ENCODE peak calls at places on chromosomes 2 and 18, in five cellular contexts. S is brain microvascular endothelial cell, O is ovary, Z is tibial nerve, J is adipocyte. K is an unnamed sample. For H3K27me3, the result is how much of the 10 kb centered on the place peaks cover.

GRCh38 chr2:105298017-105298416 is 31.5 kb downstream of the TGFBRAP1 start:
- DNase-seq in S (no peak), O (no peak), Z (no peak), J (no peak), K (no peak)

GRCh38 chr18:48765053-48765452 is 185.7 kb downstream of the SMAD7 start:
- DNase-seq in S (no peak), O (no peak), Z (no peak), J (no peak), K (no peak)

GRCh38 chr2:105417789-105418475 is 19.1 kb upstream of the FHL2 start:
- DNase-seq in S (no peak), O (no peak), Z (no peak), J (peak), K (no peak)

GRCh38 chr2:890214-890613 is 60.4 kb upstream of the SNTG2 start:
- DNase-seq in S (no peak), O (no peak), Z (no peak), J (no peak), K (no peak)

GRCh38 chr2:128442053-128442751 is 123.5 kb upstream of the HS6ST1 start:
- DNase-seq in S (no peak), O (peak), Z (no peak), J (no peak), K (peak)

GRCh38 chr2:223532161-223532560 is 70.0 kb downstream of the SCG2 start:
- DNase-seq in S (no peak), O (no peak), Z (no peak), J (peak), K (no peak)

GRCh38 chr2:100935372-100935752 is 66.7 kb upstream of the RPL31 start:
- DNase-seq in S (peak), O (no peak), Z (no peak), J (peak), K (no peak)

GRCh38 chr2:106944220-106944619 is 58.3 kb upstream of the ST6GAL2 start:
- DNase-seq in S (peak), O (no peak), Z (no peak), J (peak), K (no peak)

GRCh38 chr2:239343460-239343859 is 57.4 kb downstream of the HDAC4 start:
- DNase-seq in S (no peak), O (no peak), Z (no peak), J (no peak), K (peak)

GRCh38 chr2:75007819-75008218 is 49.4 kb downstream of the POLE4 start:
- DNase-seq in S (no peak), O (no peak), Z (no peak), J (no peak), K (no peak)

GRCh38 chr2:181575024-181575649 is 81.8 kb downstream of the CERKL start:
- DNase-seq in S (no peak), O (no peak), Z (no peak), J (no peak), K (no peak)

GRCh38 chr2:79585701-79586428 is 73.0 kb downstream of the CTNNA2 start:
- DNase-seq in S (no peak), O (no peak), Z (no peak), J (no peak), K (no peak)

GRCh38 chr2:38274286-38275276 is 102.5 kb downstream of the ATL2 start:
- DNase-seq in S (peak), O (no peak), Z (no peak), J (peak), K (peak)

GRCh38 chr2:150531626-150532419 is 44.4 kb upstream of the RND3 start:
- DNase-seq in S (no peak), O (no peak), Z (no peak), J (no peak), K (no peak)

GRCh38 chr2:117785740-117786139 is 28.8 kb upstream of the DDX18 start:
- DNase-seq in S (peak), O (no peak), Z (no peak), J (peak), K (peak)

GRCh38 chr18:4640349-4641012 is 185.4 kb upstream of the DLGAP1 start:
- DNase-seq in S (no peak), O (no peak), Z (no peak), J (no peak), K (peak)

GRCh38 chr2:236177967-236178909 is 10.1 kb upstream of the GBX2 start:
- DNase-seq in S (peak), O (peak), Z (no peak), J (peak), K (peak)

GRCh38 chr2:45874324-45874723 is 222.8 kb downstream of the PRKCE start:
- DNase-seq in S (no peak), O (no peak), Z (peak), J (no peak), K (no peak)

GRCh38 chr2:127763776-127764175 is 47.2 kb downstream of the WDR33 start:
- DNase-seq in S (no peak), O (no peak), Z (no peak), J (peak), K (no peak)

GRCh38 chr2:33354981-33355380 is 121.5 kb upstream of the RASGRP3 start:
- DNase-seq in S (peak), O (no peak), Z (no peak), J (peak), K (no peak)

GRCh38 chr2:143284087-143284675 is 155.0 kb downstream of the ARHGAP15 start:
- DNase-seq in S (peak), O (no peak), Z (no peak), J (peak), K (peak)

GRCh38 chr18:67669993-67670671 is 153.6 kb upstream of the DSEL start:
- DNase-seq in S (peak), O (no peak), Z (no peak), J (peak), K (no peak)

GRCh38 chr2:13260401-13260800 is 543.7 kb downstream of the TRIB2 start:
- DNase-seq in S (no peak), O (no peak), Z (no peak), J (peak), K (no peak)

GRCh38 chr2:129936334-129936934 is 43.0 kb upstream of the RAB6C start:
- DNase-seq in S (no peak), O (no peak), Z (no peak), J (peak), K (no peak)

GRCh38 chr2:79611448-79612016 is 98.7 kb downstream of the CTNNA2 start:
- DNase-seq in S (no peak), O (no peak), Z (no peak), J (no peak), K (no peak)

GRCh38 chr2:60926751-60927568 is 45.6 kb downstream of the REL start:
- DNase-seq in S (peak), O (no peak), Z (no peak), J (peak), K (no peak)

GRCh38 chr2:63665806-63666205 is 77.0 kb downstream of the MDH1 start:
- DNase-seq in S (peak), O (no peak), Z (no peak), J (peak), K (no peak)

GRCh38 chr2:216880509-216881184 is 20.8 kb upstream of the TNP1 start:
- DNase-seq in S (no peak), O (no peak), Z (no peak), J (peak), K (no peak)

GRCh38 chr2:41965886-41966285 is 81.9 kb upstream of the PKDCC start:
- DNase-seq in S (no peak), O (no peak), Z (peak), J (peak), K (no peak)

GRCh38 chr2:42585779-42586178 is 17.3 kb downstream of the MTA3 start:
- DNase-seq in S (no peak), O (no peak), Z (no peak), J (no peak), K (no peak)

GRCh38 chr2:9752441-9753275 is 90.6 kb upstream of the TAF1B start:
- DNase-seq in S (peak), O (peak), Z (no peak), J (peak), K (no peak)

GRCh38 chr2:113174369-113174735 is 581 bp downstream of the PSD4 start:
- DNase-seq in S (no peak), O (no peak), Z (no peak), J (no peak), K (peak)
- H3K4me3 ChIP-seq in S (no peak), O (no peak), Z (peak), J (no peak), K (no peak)

DNA sequence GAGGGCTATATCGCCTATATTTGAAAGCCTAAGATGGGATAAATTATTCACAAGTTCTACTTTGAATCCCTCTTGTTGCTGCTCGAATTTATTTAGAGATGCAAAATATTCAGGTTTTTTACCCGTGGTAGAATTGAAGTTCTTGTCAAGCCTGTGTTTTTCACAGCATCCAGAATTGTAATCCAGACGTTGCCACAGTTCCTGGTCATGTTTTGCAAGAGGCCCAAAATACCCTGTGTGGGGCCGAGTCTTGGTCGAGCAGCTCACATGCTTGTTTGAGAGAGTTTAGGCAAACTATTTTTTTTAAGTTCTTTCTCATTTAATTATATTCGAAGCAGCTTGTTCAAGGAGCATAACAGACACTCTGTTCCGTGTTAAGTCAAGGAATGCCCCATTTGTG is 2.6 kb downstream of the SALL3 start:
- DNase-seq in S (no peak), O (no peak), Z (no peak), J (peak), K (no peak)
- H3K27me3 ChIP-seq in S (half or more), O (under half), Z (half or more), J (half or more), K (under half)

DNA sequence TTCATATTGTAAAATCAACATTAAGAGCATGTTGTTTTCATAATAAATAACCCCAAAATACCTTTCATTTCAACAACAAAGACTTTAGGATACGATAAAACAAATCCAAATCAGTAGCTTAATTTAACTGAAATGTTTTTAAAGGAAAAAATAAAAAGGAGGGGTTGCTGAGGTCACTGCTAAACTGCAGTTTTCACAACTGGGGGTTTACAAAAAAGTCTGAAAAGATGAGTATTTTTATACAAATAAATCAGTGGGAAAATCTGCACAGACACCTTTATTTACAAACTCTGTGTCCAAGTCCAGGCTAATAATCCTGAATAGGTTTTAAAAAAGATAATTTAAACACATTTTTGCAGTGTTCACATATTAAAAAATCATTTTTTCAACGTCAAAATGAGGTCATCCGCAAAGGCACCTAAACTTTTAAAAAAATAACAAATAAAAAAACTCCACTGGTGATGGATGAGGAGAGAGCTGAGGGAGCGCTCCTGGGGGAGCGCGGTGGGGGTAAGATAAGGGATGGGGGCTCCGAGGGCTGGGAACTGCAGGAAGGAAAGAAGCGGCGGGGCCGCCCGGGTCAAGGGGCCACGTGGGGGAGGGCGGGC is 3.1 kb downstream of the DLX2 start:
- DNase-seq in S (no peak), O (no peak), Z (no peak), J (no peak), K (no peak)
- H3K4me3 ChIP-seq in S (peak), O (no peak), Z (peak), J (peak), K (no peak)

GRCh38 chr2:85175369-85176299 is 42.4 kb downstream of the TCF7L1 start:
- DNase-seq in S (no peak), O (no peak), Z (no peak), J (peak), K (no peak)
- H3K27me3 ChIP-seq in S (under half), O (under half), Z (under half), J (under half), K (under half)

DNA sequence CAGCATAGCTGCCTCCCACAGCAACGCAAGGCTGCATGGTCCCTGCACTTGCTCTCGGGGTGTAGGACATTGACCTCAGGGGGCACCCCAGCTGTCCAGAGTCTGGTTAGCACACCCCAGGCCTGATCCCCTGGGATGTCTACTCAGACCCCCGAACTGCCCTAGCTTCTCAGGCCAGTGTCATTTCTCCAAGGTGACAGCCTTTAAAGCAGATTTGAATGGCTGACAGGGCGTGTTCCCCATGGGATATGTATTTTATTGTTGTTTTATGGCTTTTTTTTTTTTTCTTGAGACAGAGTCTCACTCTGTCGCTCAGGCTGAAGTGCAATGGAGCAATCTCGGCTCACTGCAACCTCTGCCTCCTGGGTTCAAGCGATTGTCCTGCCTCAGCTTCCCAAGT is 40.8 kb upstream of the PTMA start:
- DNase-seq in S (no peak), O (no peak), Z (no peak), J (no peak), K (peak)
- H3K4me3 ChIP-seq in S (no peak), O (peak), Z (peak), J (peak), K (no peak)

DNA sequence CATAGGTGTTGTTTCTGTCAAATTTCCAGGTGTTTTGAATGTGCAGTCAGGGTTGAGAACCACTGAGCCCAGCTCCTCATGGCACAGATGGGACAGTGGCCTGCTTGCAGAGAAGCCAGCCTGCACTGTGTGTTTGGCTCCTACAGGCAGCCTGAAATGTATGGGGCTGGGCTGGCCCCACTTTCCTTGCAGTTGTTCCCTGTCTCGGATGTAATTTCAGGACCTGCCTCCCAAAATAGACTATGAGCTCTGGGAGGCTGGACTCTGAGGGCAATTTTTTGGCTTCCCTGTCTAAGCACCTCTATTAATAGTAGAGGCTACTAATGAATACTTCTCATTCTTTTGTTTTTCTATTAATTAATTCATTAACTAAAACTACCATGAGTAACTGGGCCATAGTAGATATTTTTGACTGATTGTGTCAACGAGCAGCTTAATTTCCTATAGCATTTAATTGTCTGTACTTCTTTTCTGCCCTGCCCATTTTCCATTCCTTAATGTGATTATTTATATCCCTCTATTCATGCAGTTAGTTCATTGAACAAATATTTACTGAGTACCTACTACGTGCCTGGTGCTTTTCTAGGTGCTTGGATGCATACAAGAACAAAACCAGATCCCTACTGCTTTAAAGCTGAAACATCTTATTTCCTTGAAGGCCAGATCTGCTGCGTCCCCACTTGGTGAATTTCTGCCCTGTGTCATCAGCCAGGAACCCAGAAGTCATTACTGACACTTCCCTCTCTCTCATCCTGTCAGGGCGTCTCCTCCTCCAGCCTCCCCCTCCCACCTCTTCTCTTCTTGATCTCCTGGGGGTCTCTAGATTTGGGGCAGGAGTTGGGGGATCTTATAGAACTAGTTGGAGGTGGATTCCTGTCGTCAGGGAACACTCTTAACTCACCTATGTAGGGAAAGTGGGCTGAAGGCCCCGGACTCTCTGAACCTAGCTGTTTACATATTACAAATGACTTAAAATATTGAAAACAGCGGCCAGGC is 16.3 kb downstream of the DYSF start:
- DNase-seq in S (no peak), O (no peak), Z (no peak), J (no peak), K (no peak)
- H3K27me3 ChIP-seq in S (under half), O (under half), Z (under half), J (half or more), K (under half)

GRCh38 chr2:122859260-122859659 is 1103.8 kb downstream of the TSN start:
- DNase-seq in S (no peak), O (no peak), Z (no peak), J (no peak), K (no peak)

GRCh38 chr2:122858813-122859212 is 1103.4 kb downstream of the TSN start:
- DNase-seq in S (no peak), O (no peak), Z (no peak), J (no peak), K (no peak)

GRCh38 chr2:122856696-122857095 is 1101.2 kb downstream of the TSN start:
- DNase-seq in S (no peak), O (no peak), Z (no peak), J (no peak), K (no peak)

GRCh38 chr2:122863516-122863915 is 1108.1 kb downstream of the TSN start:
- DNase-seq in S (no peak), O (no peak), Z (no peak), J (no peak), K (no peak)

DNA sequence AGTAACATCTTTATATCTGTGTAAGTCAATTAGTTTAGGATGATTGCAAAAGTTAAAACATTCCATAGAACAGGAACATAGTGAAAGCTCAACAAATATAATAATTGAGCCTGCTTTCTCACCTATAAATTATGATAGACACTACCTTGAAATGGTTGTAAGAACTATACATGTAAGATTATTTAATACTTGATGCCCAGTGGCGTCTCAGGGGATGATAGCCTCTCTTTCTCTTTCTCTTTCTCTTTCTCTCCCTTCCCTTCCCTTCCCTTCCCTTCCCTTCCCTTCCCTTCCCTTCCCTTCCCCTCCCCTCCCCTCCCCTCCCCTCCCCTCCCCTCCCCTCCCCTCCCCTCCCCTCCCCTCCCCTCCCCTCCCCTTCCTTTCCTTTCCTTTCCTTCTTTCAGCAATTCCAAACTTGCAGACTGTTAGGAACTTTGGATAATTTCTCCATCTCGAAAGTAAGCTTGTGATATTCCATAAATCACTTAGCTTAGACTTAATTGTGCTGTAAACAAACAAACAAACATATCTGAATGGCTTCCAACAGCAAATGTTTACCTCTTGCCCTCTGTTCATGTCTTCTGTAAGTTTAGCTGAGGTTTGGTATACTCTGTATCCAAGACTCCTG is 1102.7 kb downstream of the TSN start:
- DNase-seq in S (no peak), O (no peak), Z (no peak), J (no peak), K (no peak)
- H3K4me3 ChIP-seq in S (no peak), O (no peak), Z (no peak), J (no peak), K (no peak)

DNA sequence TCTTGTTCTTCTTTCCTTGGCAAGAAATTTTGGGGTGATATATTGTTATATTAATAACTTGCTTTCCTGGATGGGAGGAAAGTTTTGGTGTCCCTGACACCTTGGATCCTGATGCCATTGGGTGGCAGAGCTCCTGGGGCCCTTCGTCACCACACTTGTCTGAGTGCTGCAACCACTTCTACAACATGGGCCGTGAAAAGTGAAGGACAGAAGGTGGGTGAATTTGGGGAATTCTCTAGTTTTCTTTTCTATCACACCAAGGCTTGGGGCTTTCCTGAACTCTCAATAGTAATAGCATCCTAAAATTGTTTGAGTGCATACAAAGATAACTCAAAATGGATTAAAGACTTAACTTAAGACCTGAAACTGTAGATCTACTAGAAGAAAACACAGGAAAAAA is 10.0 kb downstream of the ACOXL start:
- DNase-seq in S (no peak), O (no peak), Z (no peak), J (no peak), K (no peak)
- H3K27me3 ChIP-seq in S (under half), O (under half), Z (under half), J (half or more), K (under half)

K was measured in H7.